ENCODE peak calls at places on chromosome 22, in six cellular contexts. One of them, this sample, is unnamed.

GRCh38 chr22:50046481-50047245 is 11.4 kb downstream of the TTLL8 start:
- DNase-seq in osteocyte: no peak
- DNase-seq in naive B cell: no peak
- DNase-seq in NCI-H1417: no peak
- DNase-seq in EL: no peak
- DNase-seq in ELF-1: no peak
- DNase-seq in this sample: no peak

GRCh38 chr22:25488244-25489020 is 76.0 kb upstream of the GRK3 start:
- DNase-seq in ELF-1: no peak
- DNase-seq in naive B cell: no peak
- DNase-seq in EL: peak
- DNase-seq in NCI-H1417: peak
- DNase-seq in osteocyte: peak
- DNase-seq in this sample: peak

GRCh38 chr22:24434472-24435322 is 7.3 kb downstream of the ADORA2A start:
- DNase-seq in ELF-1: no peak
- DNase-seq in osteocyte: no peak
- DNase-seq in EL: no peak
- DNase-seq in naive B cell: peak
- DNase-seq in NCI-H1417: no peak
- DNase-seq in this sample: no peak

GRCh38 chr22:19663286-19663815 is 51.0 kb upstream of the SEPTIN5 start:
- DNase-seq in osteocyte: peak
- DNase-seq in NCI-H1417: no peak
- DNase-seq in naive B cell: no peak
- DNase-seq in EL: peak
- DNase-seq in ELF-1: no peak
- DNase-seq in this sample: no peak

GRCh38 chr22:31049815-31050420 is 31.2 kb upstream of the SMTN start:
- DNase-seq in naive B cell: no peak
- DNase-seq in NCI-H1417: no peak
- DNase-seq in osteocyte: no peak
- DNase-seq in ELF-1: no peak
- DNase-seq in EL: peak
- DNase-seq in this sample: no peak

GRCh38 chr22:25054943-25055511 is 102.5 kb downstream of the KIAA1671 start:
- DNase-seq in osteocyte: no peak
- DNase-seq in NCI-H1417: no peak
- DNase-seq in naive B cell: no peak
- DNase-seq in ELF-1: no peak
- DNase-seq in EL: no peak
- DNase-seq in this sample: no peak

GRCh38 chr22:50490531-50491308 is 4.1 kb downstream of the MIOX start:
- DNase-seq in osteocyte: no peak
- DNase-seq in naive B cell: no peak
- DNase-seq in EL: no peak
- DNase-seq in ELF-1: no peak
- DNase-seq in NCI-H1417: no peak
- DNase-seq in this sample: no peak

GRCh38 chr22:47632646-47633045 is 870.2 kb downstream of the TBC1D22A start:
- DNase-seq in osteocyte: peak
- DNase-seq in naive B cell: no peak
- DNase-seq in NCI-H1417: no peak
- DNase-seq in ELF-1: no peak
- DNase-seq in EL: no peak
- DNase-seq in this sample: no peak

GRCh38 chr22:23315341-23315917 is 135.1 kb downstream of the BCR start:
- DNase-seq in naive B cell: peak
- DNase-seq in EL: peak
- DNase-seq in NCI-H1417: no peak
- DNase-seq in osteocyte: peak
- DNase-seq in ELF-1: peak
- DNase-seq in this sample: peak

GRCh38 chr22:34508797-34509196 is 557.2 kb upstream of the ISX start:
- DNase-seq in ELF-1: no peak
- DNase-seq in NCI-H1417: no peak
- DNase-seq in EL: no peak
- DNase-seq in naive B cell: no peak
- DNase-seq in osteocyte: no peak
- DNase-seq in this sample: no peak